ENCODE peak calls at places on chromosomes 3 and 15, in six cellular contexts. T is GM10248; X is substantia nigra; A is adrenal gland; V is HFFc6; W is effector CD4-positive, alpha-beta T cell. N is an unnamed sample.

GRCh38 chr15:36798366-36798765 is 218.9 kb downstream of the CDIN1 start:
- DNase-seq in V (peak; percentile 78), A (no peak), X (no peak), W (no peak), T (no peak), N (no peak)

GRCh38 chr3:93989241-93989640 is 9.3 kb downstream of the ARL13B start:
- DNase-seq in W (no peak), V (no peak), X (no peak), T (no peak), A (no peak), N (no peak)

GRCh38 chr15:37134699-37135131 is 34.4 kb upstream of the MEIS2 start:
- DNase-seq in T (no peak), X (no peak), W (no peak), A (no peak), V (peak; percentile 41), N (no peak)

GRCh38 chr15:55535436-55535835 is 27.4 kb upstream of the DNAAF4 start:
- DNase-seq in X (no peak), W (no peak), V (no peak), T (no peak), A (no peak), N (no peak)

GRCh38 chr3:176341963-176342362 is 855.3 kb downstream of the TBL1XR1 start:
- DNase-seq in V (no peak), X (no peak), A (no peak), T (no peak), W (no peak), N (no peak)

GRCh38 chr3:54122046-54122801 is at the start of gene CACNA2D3:
- DNase-seq in T (no peak), X (no peak), A (peak; percentile 64), W (no peak), V (no peak), N (no peak)

GRCh38 chr15:79401301-79401700 is 30.8 kb upstream of the MINAR1 start:
- DNase-seq in A (no peak), W (no peak), T (no peak), X (no peak), V (no peak), N (no peak)

GRCh38 chr15:74311734-74312444 is 55.6 kb downstream of the CYP11A1 start:
- DNase-seq in T (peak; percentile 53), V (peak; percentile 36), W (no peak), A (peak; percentile 71), X (no peak), N (no peak)

GRCh38 chr3:107756649-107757048 is 233.9 kb downstream of the BBX start:
- DNase-seq in W (no peak), A (no peak), T (no peak), V (peak; percentile 3), X (no peak), N (no peak)

GRCh38 chr3:105686324-105686897 is 182.4 kb downstream of the CBLB start:
- DNase-seq in X (no peak), A (no peak), T (peak; percentile 31), V (peak; percentile 19), W (no peak), N (no peak)

GRCh38 chr3:183439510-183439909 is 11.1 kb upstream of the MCF2L2 start:
- DNase-seq in X (no peak), T (no peak), V (no peak), A (no peak), W (no peak), N (no peak)

GRCh38 chr3:185549651-185550111 is 2.7 kb downstream of the LIPH start:
- DNase-seq in T (no peak), X (no peak), V (peak; percentile 57), W (no peak), A (no peak), N (no peak)

GRCh38 chr3:176789281-176789705 is 408.0 kb downstream of the TBL1XR1 start:
- DNase-seq in A (no peak), W (no peak), X (no peak), V (no peak), T (no peak), N (no peak)

GRCh38 chr3:85589145-85589544 is 630.4 kb downstream of the CADM2 start:
- DNase-seq in X (no peak), V (no peak), A (no peak), T (no peak), W (no peak), N (no peak)

GRCh38 chr3:189664311-189664710 is 33.1 kb downstream of the TP63 start:
- DNase-seq in T (no peak), A (no peak), V (peak; percentile 69), X (no peak), W (no peak), N (no peak)

GRCh38 chr3:180188512-180189309 is 152.0 kb upstream of the PEX5L start:
- DNase-seq in W (no peak), A (no peak), V (no peak), X (no peak), T (no peak), N (no peak)

GRCh38 chr15:84789762-84790161 is 27.4 kb upstream of the ALPK3 start:
- DNase-seq in A (peak; percentile 33), V (no peak), T (no peak), X (no peak), W (no peak), N (no peak)